ENCODE peak calls at places on chromosomes 4 and X, in seven cellular contexts. M is right lobe of liver, W is aorta, X is gastrocnemius medialis, B is GM12878, H is pancreas, K is RWPE2. Z is an unnamed sample.
A peak's percentile ranks its signal among the peaks of the same experiment; 100 is the strongest.

GRCh38 chr4:37268311-37268710 is 23.8 kb downstream of the NWD2 start:
- DNase-seq in W (no peak), X (no peak), M (no peak), K (no peak), B (no peak), H (no peak), Z (no peak)

GRCh38 chrX:45714864-45715263 is 514.2 kb upstream of the DIPK2B start:
- DNase-seq in W (no peak), X (no peak), H (no peak), M (no peak), K (no peak), B (peak; percentile 7), Z (no peak)

GRCh38 chrX:1222511-1223252 is 10.2 kb upstream of the CRLF2 start:
- DNase-seq in B (no peak), M (no peak), X (no peak), H (no peak), K (peak; percentile 9), W (no peak), Z (no peak)

GRCh38 chr4:84917087-84917821 is 49.2 kb downstream of the WDFY3 start:
- DNase-seq in M (no peak), B (no peak), H (no peak), K (no peak), W (no peak), X (no peak), Z (no peak)

GRCh38 chrX:133097031-133097430 is at the start of gene USP26:
- DNase-seq in W (no peak), X (no peak), B (no peak), M (no peak), K (no peak), H (no peak), Z (no peak)

GRCh38 chrX:37746951-37747350 is 32.9 kb upstream of the CYBB start:
- DNase-seq in X (no peak), M (no peak), B (no peak), H (no peak), W (no peak), K (no peak), Z (no peak)

GRCh38 chr4:78155616-78156105 is 98.5 kb downstream of the FRAS1 start:
- DNase-seq in W (no peak), X (no peak), B (no peak), H (no peak), K (no peak), M (no peak), Z (no peak)

GRCh38 chr4:3529363-3529762 is 2.9 kb downstream of the LRPAP1 start:
- DNase-seq in K (no peak), W (peak; percentile 79), B (no peak), H (peak; percentile 38), M (peak; percentile 41), X (no peak), Z (no peak)

GRCh38 chrX:38929966-38930421 is 128.7 kb downstream of the MID1IP1 start:
- DNase-seq in W (peak; percentile 60), M (no peak), K (no peak), H (no peak), B (no peak), X (peak; percentile 43), Z (no peak)

GRCh38 chr4:138734746-138735145 is 280.8 kb upstream of the NOCT start:
- DNase-seq in H (no peak), M (no peak), K (no peak), B (no peak), W (no peak), X (no peak), Z (no peak)

GRCh38 chr4:144699565-144699964 is 53.6 kb downstream of the HHIP start:
- DNase-seq in M (no peak), K (no peak), B (no peak), W (no peak), X (no peak), H (no peak), Z (no peak)

GRCh38 chr4:2837904-2838496 is 5.6 kb upstream of the ADD1 start:
- DNase-seq in H (no peak), K (no peak), X (no peak), B (no peak), M (peak; percentile 32), W (peak; percentile 82), Z (peak; percentile 89)

GRCh38 chrX:115047181-115047580 is 29.8 kb upstream of the IL13RA2 start:
- DNase-seq in X (no peak), M (no peak), H (no peak), B (no peak), W (no peak), K (no peak), Z (no peak)

GRCh38 chrX:18158963-18159362 is 61.7 kb downstream of the BEND2 start:
- DNase-seq in X (no peak), B (no peak), M (no peak), K (no peak), W (no peak), H (no peak), Z (no peak)

GRCh38 chrX:20263474-20263873 is 3.2 kb downstream of the RPS6KA3 start:
- DNase-seq in W (no peak), M (no peak), H (no peak), K (no peak), X (no peak), B (no peak), Z (peak; percentile 73)

GRCh38 chrX:20265221-20265725 is 1.4 kb downstream of the RPS6KA3 start:
- DNase-seq in B (no peak), K (peak; percentile 47), H (peak; percentile 44), W (peak; percentile 77), M (peak; percentile 68), X (peak; percentile 52), Z (peak; percentile 46)

GRCh38 chrX:20265726-20266681 is 705 bp downstream of the RPS6KA3 start:
- DNase-seq in B (no peak), H (peak; percentile 37), X (peak; percentile 6), K (no peak), M (peak; percentile 32), W (peak; percentile 52), Z (peak; percentile 18)

DNA sequence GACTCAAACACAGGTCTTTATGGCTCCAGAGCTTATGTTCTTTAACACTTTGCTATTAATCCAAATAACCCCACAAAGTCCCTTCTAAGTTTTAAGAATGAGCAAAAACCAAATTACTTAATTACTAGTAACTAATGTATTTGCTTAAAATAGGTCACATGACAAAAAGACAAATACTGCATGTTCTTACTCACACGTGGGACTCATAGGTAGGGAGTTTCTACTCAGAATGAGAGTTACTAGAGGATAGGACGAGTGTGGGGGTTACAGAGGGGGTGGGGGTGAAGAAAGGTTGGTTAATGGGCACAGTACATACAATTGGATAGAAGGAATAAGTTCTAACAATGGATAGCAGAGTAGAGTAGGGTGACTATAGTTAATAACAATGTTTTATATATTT is 5.8 kb downstream of the RPS6KA3 start:
- DNase-seq in X (no peak), B (no peak), M (no peak), W (no peak), K (no peak), H (no peak), Z (no peak)
- H3K4me1 ChIP-seq in X (peaks cover 67% of the 10 kb centered on the region), B (no peaks in the 10 kb centered on the region), M (no peaks in the 10 kb centered on the region), W (no peaks in the 10 kb centered on the region), K (peaks cover 17% of the 10 kb centered on the region), H (no peaks in the 10 kb centered on the region), Z (peaks cover 77% of the 10 kb centered on the region)

GRCh38 chr4:86967061-86967460 is 32.2 kb downstream of the AFF1 start:
- DNase-seq in B (no peak), H (no peak), X (no peak), K (no peak), M (no peak), W (no peak), Z (no peak)

GRCh38 chr4:86965019-86965976 is 30.5 kb downstream of the AFF1 start:
- DNase-seq in B (no peak), K (no peak), H (no peak), M (no peak), W (no peak), X (no peak), Z (no peak)

GRCh38 chr4:86970447-86971354 is 35.9 kb downstream of the AFF1 start:
- DNase-seq in M (no peak), B (no peak), K (no peak), H (no peak), X (no peak), W (no peak), Z (no peak)

GRCh38 chr4:86968477-86969015 is 33.7 kb downstream of the AFF1 start:
- DNase-seq in H (no peak), W (no peak), K (no peak), M (no peak), X (no peak), B (no peak), Z (no peak)

GRCh38 chr4:86967798-86968197 is 33.0 kb downstream of the AFF1 start:
- DNase-seq in X (no peak), B (no peak), H (no peak), K (no peak), M (no peak), W (no peak), Z (no peak)
- H3K4me1 ChIP-seq in X (peaks cover 20% of the 10 kb centered on the region), B (peaks cover 39% of the 10 kb centered on the region), H (peaks cover 32% of the 10 kb centered on the region), K (peaks cover 8% of the 10 kb centered on the region), M (peaks cover 22% of the 10 kb centered on the region), W (no peaks in the 10 kb centered on the region), Z (peaks cover 37% of the 10 kb centered on the region)

DNA sequence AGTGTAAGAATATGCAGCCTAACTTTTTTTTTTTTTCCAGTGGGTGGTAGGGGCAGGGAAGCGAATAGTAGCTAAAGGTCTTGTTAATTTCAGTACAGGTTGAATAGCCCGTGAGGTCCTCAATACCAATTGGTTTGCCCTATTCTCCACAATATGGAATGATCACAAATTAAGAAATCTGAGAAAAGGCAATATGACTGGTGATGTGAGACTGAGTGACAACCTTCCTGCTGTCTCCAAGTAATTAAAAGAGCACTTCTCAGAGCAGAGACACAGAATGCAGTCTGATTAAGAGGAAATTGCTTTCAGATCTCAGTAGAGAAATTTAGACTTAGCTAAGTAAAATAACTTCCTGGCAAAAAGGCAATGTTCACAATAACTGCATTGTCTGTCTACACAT is 22.9 kb downstream of the GPR174 start:
- DNase-seq in H (no peak), M (no peak), B (no peak), W (no peak), K (no peak), X (no peak), Z (no peak)
- H3K4me1 ChIP-seq in H (no peaks in the 10 kb centered on the region), M (no peaks in the 10 kb centered on the region), B (peaks cover 7% of the 10 kb centered on the region), W (no peaks in the 10 kb centered on the region), K (no peaks in the 10 kb centered on the region), X (no peaks in the 10 kb centered on the region), Z (peaks cover 98% of the 10 kb centered on the region)

GRCh38 chr4:119138046-119138445 is 2.4 kb downstream of the MYOZ2 start:
- DNase-seq in W (no peak), H (no peak), K (no peak), M (no peak), B (no peak), X (no peak), Z (no peak)

GRCh38 chr4:119142837-119143236 is 7.2 kb downstream of the MYOZ2 start:
- DNase-seq in W (no peak), H (no peak), M (no peak), X (no peak), B (no peak), K (no peak), Z (no peak)

GRCh38 chr4:119139316-119139715 is 3.7 kb downstream of the MYOZ2 start:
- DNase-seq in M (no peak), K (no peak), B (no peak), W (no peak), X (no peak), H (no peak), Z (no peak)

GRCh38 chr4:119136541-119136940 is 909 bp downstream of the MYOZ2 start:
- DNase-seq in X (no peak), M (no peak), K (no peak), H (no peak), W (no peak), B (no peak), Z (no peak)

DNA sequence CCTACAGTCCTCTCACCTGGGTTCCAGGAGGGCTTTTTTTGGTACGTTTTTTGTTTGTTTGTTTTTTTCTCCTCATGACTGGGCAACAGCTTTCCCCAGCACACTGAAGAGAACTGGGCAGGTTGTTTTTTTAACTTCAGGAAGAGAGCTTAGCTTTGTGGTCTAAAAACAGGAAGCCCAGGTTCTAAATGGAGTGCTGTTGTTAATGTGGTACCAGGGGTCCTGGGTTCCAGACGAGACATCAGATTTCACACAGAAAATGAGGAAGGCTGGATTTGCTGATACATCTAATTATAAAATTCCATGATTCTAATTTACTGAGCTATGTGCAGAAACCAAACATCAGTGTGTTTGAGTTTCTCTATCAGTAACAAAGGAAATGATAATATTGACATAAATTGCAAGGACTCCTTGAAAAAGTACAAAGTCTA is 4.2 kb downstream of the MYOZ2 start:
- DNase-seq in K (no peak), X (no peak), W (no peak), B (no peak), H (no peak), M (no peak), Z (peak; percentile 12)
- H3K4me1 ChIP-seq in K (peaks cover 7% of the 10 kb centered on the region), X (peaks cover 43% of the 10 kb centered on the region), W (peaks cover 12% of the 10 kb centered on the region), B (no peaks in the 10 kb centered on the region), H (peaks cover 7% of the 10 kb centered on the region), M (no peaks in the 10 kb centered on the region), Z (peaks cover 36% of the 10 kb centered on the region)

Z was measured in CD4-positive, alpha-beta memory T cell.